ENCODE peak calls at places on chromosomes 7 and 10, in six cellular contexts. G is prostate gland; P is CD8-positive, alpha-beta T cell; C is body of pancreas; X is neural progenitor cell; R is ovary. O is an unnamed sample.

GRCh38 chr7:75966209-75966961 is 28.0 kb downstream of the TMEM120A start:
- DNase-seq in R (peak; percentile 78), P (no peak), C (no peak), G (no peak), X (no peak), O (no peak)

GRCh38 chr7:20749896-20750295 is 36.8 kb downstream of the SP8 start:
- DNase-seq in R (no peak), C (no peak), P (no peak), G (no peak), X (no peak), O (no peak)

GRCh38 chr10:58266003-58266825 is 1.5 kb downstream of the IPMK start:
- DNase-seq in G (no peak), X (peak; percentile 21), R (no peak), C (no peak), P (no peak), O (no peak)

GRCh38 chr10:122140941-122141623 is 130.0 kb upstream of the BTBD16 start:
- DNase-seq in R (peak; percentile 94), G (no peak), P (no peak), X (no peak), C (peak; percentile 50), O (no peak)

GRCh38 chr7:149097088-149097487 is 6.6 kb upstream of the ZNF786 start:
- DNase-seq in G (no peak), P (no peak), X (no peak), C (no peak), R (no peak), O (no peak)

GRCh38 chr10:62732841-62733653 is 71.5 kb upstream of the ADO start:
- DNase-seq in P (no peak), R (no peak), X (no peak), G (no peak), C (no peak), O (no peak)

GRCh38 chr10:12833451-12833850 is 168.1 kb downstream of the CCDC3 start:
- DNase-seq in P (no peak), C (no peak), G (peak; percentile 42), R (no peak), X (no peak), O (no peak)

GRCh38 chr7:101363734-101364374 is 1.2 kb downstream of the COL26A1 start:
- DNase-seq in C (peak; percentile 78), G (peak; percentile 59), X (peak; percentile 89), R (peak; percentile 46), P (peak; percentile 46), O (no peak)

GRCh38 chr10:96833220-96834001 is 1.3 kb downstream of the LCOR start:
- DNase-seq in X (peak; percentile 90), R (no peak), G (peak; percentile 11), C (peak; percentile 21), P (no peak), O (no peak)

GRCh38 chr7:31102151-31102972 is 50.3 kb downstream of the ADCYAP1R1 start:
- DNase-seq in R (peak; percentile 8), P (no peak), X (no peak), C (no peak), G (no peak), O (no peak)

GRCh38 chr7:132118641-132119040 is 457.6 kb downstream of the PLXNA4 start:
- DNase-seq in C (no peak), P (no peak), G (no peak), X (no peak), R (no peak), O (no peak)

GRCh38 chr10:58237014-58237830 is 30.5 kb downstream of the IPMK start:
- DNase-seq in P (no peak), G (no peak), R (no peak), X (no peak), C (no peak), O (no peak)

GRCh38 chr10:124992462-124993344 is 50.8 kb downstream of the ZRANB1 start:
- DNase-seq in G (peak; percentile 73), C (peak; percentile 77), P (no peak), X (peak; percentile 70), R (peak; percentile 86), O (no peak)

GRCh38 chr7:155418304-155418703 is 39.6 kb upstream of the EN2 start:
- DNase-seq in P (no peak), G (no peak), R (no peak), C (no peak), X (no peak), O (no peak)

GRCh38 chr7:104931181-104931781 is 82.7 kb upstream of the KMT2E start:
- DNase-seq in G (no peak), P (no peak), R (no peak), X (peak; percentile 58), C (peak; percentile 54), O (no peak)

DNA sequence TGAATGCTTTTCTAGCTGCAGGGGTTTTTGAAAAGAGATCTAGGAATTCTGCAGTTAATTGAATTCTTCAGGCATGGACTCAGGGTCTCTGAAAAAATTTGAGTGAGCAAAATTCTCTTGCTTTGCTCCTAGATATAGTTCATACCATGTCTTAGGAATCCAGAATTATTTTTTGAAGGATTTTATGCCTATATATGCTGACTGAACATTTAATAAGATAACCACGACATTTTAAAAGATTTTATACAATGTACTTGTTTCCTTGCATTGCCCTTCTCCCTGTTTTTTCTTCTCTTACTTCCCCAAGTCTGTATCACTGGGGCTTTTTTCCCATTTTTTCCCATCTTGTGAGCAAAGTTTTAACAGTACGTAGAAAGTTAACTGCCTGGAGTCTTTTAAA is 81.2 kb downstream of the POLL start:
- DNase-seq in R (no peak), C (no peak), X (no peak), P (no peak), G (no peak), O (no peak)
- H3K4me3 ChIP-seq in R (no peak overlapping the region), C (no peak overlapping the region), X (no peak overlapping the region), P (no peak overlapping the region), G (no peak overlapping the region), O (no peak overlapping the region)

GRCh38 chr10:73406863-73407262 is 7.0 kb downstream of the ANXA7 start:
- DNase-seq in G (no peak), R (no peak), C (no peak), P (no peak), X (no peak), O (no peak)

GRCh38 chr10:73407495-73407894 is 6.4 kb downstream of the ANXA7 start:
- DNase-seq in P (no peak), G (no peak), C (no peak), R (no peak), X (no peak), O (no peak)

GRCh38 chr10:73401636-73402035 is 12.2 kb downstream of the ANXA7 start:
- DNase-seq in R (no peak), G (no peak), C (no peak), X (no peak), P (no peak), O (no peak)

GRCh38 chr10:73405556-73405955 is 8.3 kb downstream of the ANXA7 start:
- DNase-seq in C (no peak), G (no peak), X (no peak), R (no peak), P (no peak), O (no peak)

DNA sequence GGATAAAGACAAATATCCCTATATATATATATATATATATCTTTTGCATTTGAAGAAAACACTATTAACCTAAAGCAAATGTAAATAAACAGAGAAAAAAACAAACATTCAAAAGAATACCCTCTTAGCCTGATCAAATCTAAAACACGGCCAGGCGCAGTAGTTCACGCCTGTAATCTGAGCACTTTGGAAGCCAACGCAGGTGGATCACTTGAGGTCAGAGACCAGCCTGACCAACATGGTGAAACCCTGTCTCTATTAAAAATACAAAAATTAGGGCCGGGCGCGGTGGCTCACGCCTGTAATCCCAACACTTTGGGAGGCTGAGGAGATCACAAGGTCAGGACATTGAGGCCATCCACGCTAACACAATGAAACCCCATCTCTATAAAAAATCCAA is 9.2 kb downstream of the ANXA7 start:
- DNase-seq in G (no peak), R (no peak), X (no peak), P (no peak), C (no peak), O (no peak)
- H3K9me3 ChIP-seq in G (no peaks in the 10 kb centered on the region), R (no peaks in the 10 kb centered on the region), X (no peaks in the 10 kb centered on the region), P (no peaks in the 10 kb centered on the region), C (no peaks in the 10 kb centered on the region), O (no peaks in the 10 kb centered on the region)

GRCh38 chr7:116675812-116676355 is 3.9 kb downstream of the MET start:
- DNase-seq in X (no peak), G (no peak), R (no peak), P (no peak), C (no peak), O (no peak)
- H3K4me3 ChIP-seq in X (no peak overlapping the region), G (no peak overlapping the region), R (no peak overlapping the region), P (no peak overlapping the region), C (no peak overlapping the region), O (no peak overlapping the region)

GRCh38 chr7:64744680-64745079 is 49.5 kb upstream of the ZNF138 start:
- DNase-seq in G (no peak), P (no peak), R (no peak), C (no peak), X (no peak), O (no peak)
- H3K9me3 ChIP-seq in G (no peaks in the 10 kb centered on the region), P (no peaks in the 10 kb centered on the region), R (no peaks in the 10 kb centered on the region), C (no peaks in the 10 kb centered on the region), X (peaks cover 19% of the 10 kb centered on the region), O (no peaks in the 10 kb centered on the region)

GRCh38 chr7:87474533-87475358 is 734 bp downstream of the ABCB4 start:
- DNase-seq in G (no peak), R (no peak), X (peak; percentile 26), C (no peak), P (no peak), O (no peak)
- H3K4me3 ChIP-seq in G (peak overlapping the region; percentile 38), R (peak overlapping the region; percentile 28), X (peak overlapping the region; percentile 56), C (no peak overlapping the region), P (peak overlapping the region; percentile 1), O (peak overlapping the region; percentile 34)

O was measured in iPS DF 6.9.